ENCODE peak calls at places on chromosomes 5 and 9, in eight cellular contexts. K, Y, W, P, T, Q, J and S are unnamed samples.

GRCh38 chr5:139700711-139701693 is 52.9 kb downstream of the CXXC5 start:
- DNase-seq in K (peak), Y (no peak), W (no peak), P (no peak), T (peak), Q (no peak), J (no peak), S (peak)

GRCh38 chr5:76050131-76050530 is 33.1 kb upstream of the SV2C start:
- DNase-seq in K (no peak), Y (no peak), W (no peak), P (no peak), T (no peak), Q (peak), J (no peak), S (no peak)

GRCh38 chr5:18772475-18772874 is 1138.2 kb downstream of the TAF11L14 start:
- DNase-seq in K (no peak), Y (no peak), W (no peak), P (no peak), T (peak), Q (peak), J (no peak), S (no peak)

GRCh38 chr5:119328753-119329602 is 26.8 kb upstream of the TNFAIP8 start:
- DNase-seq in K (no peak), Y (no peak), W (peak), P (no peak), T (no peak), Q (no peak), J (no peak), S (no peak)

GRCh38 chr9:121966706-121967105 is 126.4 kb downstream of the TTLL11 start:
- DNase-seq in K (no peak), Y (no peak), W (no peak), P (no peak), T (no peak), Q (no peak), J (no peak), S (no peak)

GRCh38 chr9:134894136-134894860 is 13.7 kb downstream of the FCN2 start:
- DNase-seq in K (no peak), Y (no peak), W (no peak), P (no peak), T (no peak), Q (no peak), J (no peak), S (no peak)

GRCh38 chr9:16180546-16180945 is 627.7 kb downstream of the CCDC171 start:
- DNase-seq in K (no peak), Y (no peak), W (no peak), P (no peak), T (no peak), Q (peak), J (no peak), S (no peak)

GRCh38 chr5:137582218-137582617 is 83.1 kb upstream of the SPOCK1 start:
- DNase-seq in K (no peak), Y (no peak), W (no peak), P (no peak), T (no peak), Q (no peak), J (no peak), S (no peak)

GRCh38 chr9:2181794-2182193 is 166.6 kb downstream of the SMARCA2 start:
- DNase-seq in K (no peak), Y (no peak), W (no peak), P (no peak), T (peak), Q (peak), J (no peak), S (peak)

GRCh38 chr9:26946753-26947727 is at the start of gene PLAA:
- DNase-seq in K (peak), Y (peak), W (peak), P (peak), T (peak), Q (peak), J (peak), S (peak)
- TF ChIP-seq CTCF in K (no peak), Y (no peak), W (no peak), P (peak), T (peak), Q (peak), J (peak), S (peak)

DNA sequence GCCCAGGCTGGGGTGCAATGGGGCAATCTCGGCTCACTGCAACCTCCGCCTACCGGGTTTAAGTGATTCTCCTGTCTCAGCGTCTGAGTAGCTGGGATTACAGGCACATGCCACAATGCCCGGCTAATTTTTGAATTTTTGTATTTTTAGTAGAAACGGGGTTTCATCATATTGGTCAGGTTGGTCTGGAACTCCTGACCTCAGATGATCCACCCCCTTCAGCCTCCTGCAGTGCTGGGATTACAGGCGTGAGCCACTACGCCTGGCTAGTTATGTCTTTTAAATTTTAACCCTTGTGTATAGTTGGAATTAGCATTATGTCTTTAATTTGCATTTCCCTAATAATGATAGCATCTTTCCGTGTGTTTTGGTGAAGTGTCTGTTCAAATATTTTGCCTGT is 11.4 kb downstream of the GPBP1 start:
- DNase-seq in K (no peak), Y (no peak), W (no peak), P (no peak), T (no peak), Q (no peak), J (no peak), S (no peak)
- H3K4me3 ChIP-seq in K (no peak), Y (no peak), W (no peak), P (no peak), T (peak), Q (no peak), J (no peak), S (no peak)

GRCh38 chr9:84945878-84946538 is 276.5 kb downstream of the NTRK2 start:
- DNase-seq in K (no peak), Y (no peak), W (peak), P (no peak), T (no peak), Q (no peak), J (no peak), S (no peak)
- TF ChIP-seq CTCF in K (no peak), Y (no peak), W (no peak), P (no peak), T (no peak), Q (no peak), J (no peak), S (no peak)

DNA sequence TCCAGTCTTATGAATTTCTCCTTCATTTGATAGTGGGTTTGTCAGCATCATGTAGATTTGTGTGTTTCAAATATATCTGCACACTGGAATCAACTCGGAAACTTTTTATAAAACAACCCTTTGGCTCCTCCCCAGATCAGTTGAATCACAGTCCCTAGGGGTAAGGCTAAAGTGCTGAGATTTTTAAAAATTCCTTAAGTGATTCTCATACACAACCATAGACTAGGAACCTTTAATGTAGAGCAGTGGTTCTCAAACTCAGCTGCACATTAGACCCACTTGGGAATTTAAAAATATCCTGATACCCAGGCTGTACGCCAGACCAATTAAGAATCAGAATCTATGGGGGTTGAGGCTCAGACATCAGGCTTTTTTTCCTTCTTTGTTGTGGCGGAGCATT is 17.6 kb upstream of the JAK2 start:
- DNase-seq in K (no peak), Y (no peak), W (no peak), P (no peak), T (no peak), Q (no peak), J (no peak), S (no peak)
- H3K4me3 ChIP-seq in K (no peak), Y (no peak), W (no peak), P (no peak), T (no peak), Q (no peak), J (no peak), S (no peak)

GRCh38 chr9:6944093-6944551 is 186.3 kb downstream of the KDM4C start:
- DNase-seq in K (no peak), Y (no peak), W (no peak), P (no peak), T (no peak), Q (peak), J (no peak), S (no peak)
- TF ChIP-seq CTCF in K (no peak), Y (no peak), W (no peak), P (peak), T (no peak), Q (no peak), J (no peak), S (no peak)

DNA sequence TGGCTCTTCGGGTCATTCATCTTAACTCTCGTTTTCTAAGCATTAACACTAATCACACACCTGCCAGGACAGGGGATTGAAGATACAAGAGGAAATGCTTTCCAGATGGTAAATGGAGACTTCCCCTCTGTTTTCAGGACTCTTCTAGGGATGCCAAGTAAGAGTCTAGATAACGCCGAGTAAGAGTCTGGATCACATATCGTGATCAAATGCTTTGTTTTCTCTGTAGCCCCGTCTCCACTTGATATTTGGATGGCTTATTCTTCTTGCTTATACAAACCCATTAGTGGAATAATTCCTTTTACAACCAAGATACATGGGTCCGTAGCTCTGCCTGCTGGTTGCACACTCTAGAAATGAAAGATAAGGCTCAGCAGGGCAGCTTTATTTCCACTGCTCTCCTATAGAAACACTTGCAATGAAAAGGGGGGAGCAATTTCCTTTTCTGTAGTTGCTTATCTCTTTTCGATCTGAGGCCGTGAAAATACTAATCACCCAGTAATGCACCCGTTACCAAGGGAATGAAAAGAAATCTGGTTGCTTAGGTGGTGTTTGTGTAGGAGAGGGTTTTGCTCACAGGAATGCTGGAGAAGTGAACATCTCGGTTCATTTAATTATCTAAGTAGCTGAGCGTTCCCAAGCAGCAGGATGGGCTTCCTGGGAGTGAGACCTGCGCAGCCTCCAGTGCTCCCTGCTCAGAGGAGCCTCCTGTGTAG is 131.6 kb downstream of the ADAMTS16 start:
- DNase-seq in K (no peak), Y (no peak), W (no peak), P (no peak), T (peak), Q (no peak), J (no peak), S (no peak)
- H3K4me3 ChIP-seq in K (peak), Y (no peak), W (no peak), P (peak), T (no peak), Q (no peak), J (peak), S (no peak)

GRCh38 chr5:115433918-115434317 is 110.7 kb downstream of the FEM1C start:
- DNase-seq in K (no peak), Y (no peak), W (no peak), P (no peak), T (no peak), Q (no peak), J (no peak), S (no peak)

GRCh38 chr5:115435776-115436712 is 108.5 kb downstream of the FEM1C start:
- DNase-seq in K (no peak), Y (no peak), W (no peak), P (no peak), T (no peak), Q (peak), J (no peak), S (no peak)

GRCh38 chr5:115432691-115433090 is 111.9 kb downstream of the FEM1C start:
- DNase-seq in K (no peak), Y (no peak), W (peak), P (no peak), T (no peak), Q (no peak), J (no peak), S (no peak)

GRCh38 chr5:115439042-115439441 is 105.5 kb downstream of the FEM1C start:
- DNase-seq in K (no peak), Y (no peak), W (peak), P (no peak), T (no peak), Q (no peak), J (no peak), S (no peak)

DNA sequence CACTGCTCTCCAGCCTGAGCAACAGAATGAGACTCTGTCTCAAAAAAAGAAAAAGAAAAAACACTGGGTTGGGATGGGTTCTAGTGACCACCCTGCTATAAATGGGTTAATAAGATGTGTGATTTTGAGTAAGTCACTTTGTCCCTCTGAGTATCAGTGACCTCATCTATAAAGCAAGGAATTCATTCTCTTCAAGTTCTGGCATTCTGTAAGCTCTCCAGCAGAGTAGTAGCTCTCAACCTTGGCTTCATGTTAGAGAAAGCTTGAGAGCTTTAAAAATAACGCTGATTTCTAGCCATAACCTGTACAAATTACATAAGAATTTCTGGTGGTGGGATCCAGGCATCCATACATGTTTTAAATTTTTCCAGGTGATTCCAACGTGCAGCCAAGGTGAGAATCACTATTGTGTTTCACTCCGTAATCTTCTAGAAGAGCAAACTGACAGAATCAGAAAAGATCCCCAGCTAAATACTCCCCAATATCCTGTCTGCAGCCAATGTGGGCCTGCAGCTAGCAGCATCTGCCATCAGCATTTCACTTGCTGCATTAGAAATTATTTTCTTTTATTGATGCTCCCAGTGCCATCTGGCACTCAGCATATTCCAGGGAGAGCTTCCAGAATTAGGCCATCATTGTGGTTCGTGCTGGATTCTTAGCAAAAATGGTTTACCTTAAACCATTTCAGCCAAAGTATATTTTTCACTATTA is 109.4 kb downstream of the FEM1C start:
- DNase-seq in K (no peak), Y (no peak), W (no peak), P (no peak), T (no peak), Q (no peak), J (no peak), S (no peak)
- TF ChIP-seq CTCF in K (no peak), Y (no peak), W (no peak), P (no peak), T (no peak), Q (no peak), J (no peak), S (no peak)